ENCODE peak calls at places on chromosomes 13 and 19, in four cellular contexts. P, K, B and T are unnamed samples.

GRCh38 chr13:38223093-38223492 is 126.6 kb upstream of the UFM1 start:
- DNase-seq in P (no peak), K (peak), B (no peak), T (no peak)

GRCh38 chr13:110944121-110944967 is 29.5 kb upstream of the ANKRD10 start:
- DNase-seq in P (no peak), K (peak), B (no peak), T (peak)

GRCh38 chr13:79187917-79188699 is 217.9 kb downstream of the RBM26 start:
- DNase-seq in P (no peak), K (no peak), B (no peak), T (no peak)

GRCh38 chr19:57317503-57317902 is 2.8 kb upstream of the ZNF543 start:
- DNase-seq in P (no peak), K (no peak), B (no peak), T (peak)

GRCh38 chr13:38969187-38969586 is 21.4 kb downstream of the STOML3 start:
- DNase-seq in P (no peak), K (no peak), B (no peak), T (no peak)

GRCh38 chr13:21232196-21232595 is 55.7 kb downstream of the MRPL57 start:
- DNase-seq in P (no peak), K (no peak), B (no peak), T (no peak)

GRCh38 chr13:113584205-113584869 is at the start of gene TFDP1:
- DNase-seq in P (peak), K (peak), B (peak), T (peak)

GRCh38 chr13:113906566-113906965 is 42.7 kb upstream of the GAS6 start:
- DNase-seq in P (no peak), K (no peak), B (peak), T (no peak)

GRCh38 chr13:47680752-47681151 is 320.3 kb downstream of the SUCLA2 start:
- DNase-seq in P (no peak), K (no peak), B (no peak), T (no peak)

GRCh38 chr13:36356058-36356457 is 9.9 kb upstream of the SPART start:
- DNase-seq in P (no peak), K (peak), B (no peak), T (no peak)

GRCh38 chr13:111158136-111158805 is 43.2 kb downstream of the ARHGEF7 start:
- DNase-seq in P (no peak), K (no peak), B (no peak), T (no peak)

GRCh38 chr19:50838239-50838638 is 4.9 kb upstream of the KLK15 start:
- DNase-seq in P (peak), K (no peak), B (no peak), T (no peak)

GRCh38 chr19:46745521-46746280 is at the start of gene FKRP:
- DNase-seq in P (no peak), K (no peak), B (no peak), T (peak)

GRCh38 chr19:51749979-51750378 is 1.7 kb downstream of the FPR1 start:
- DNase-seq in P (no peak), K (no peak), B (no peak), T (no peak)

GRCh38 chr19:44141191-44142013 is at the start of gene ZNF234:
- DNase-seq in P (peak), K (peak), B (peak), T (peak)

GRCh38 chr19:39365531-39365930 is 23.3 kb downstream of the SAMD4B start:
- DNase-seq in P (no peak), K (no peak), B (no peak), T (no peak)

GRCh38 chr19:43784251-43784980 is 3.6 kb upstream of the KCNN4 start:
- DNase-seq in P (no peak), K (no peak), B (no peak), T (no peak)

GRCh38 chr13:93190006-93190405 is 36.6 kb upstream of the GPC6 start:
- DNase-seq in P (no peak), K (no peak), B (no peak), T (no peak)

GRCh38 chr13:35219021-35219420 is 257.5 kb downstream of the MAB21L1 start:
- DNase-seq in P (no peak), K (no peak), B (no peak), T (no peak)

GRCh38 chr19:3192684-3193083 is 7.0 kb downstream of the NCLN start:
- DNase-seq in P (no peak), K (no peak), B (no peak), T (no peak)

GRCh38 chr19:1104452-1105216 is 840 bp downstream of the GPX4 start:
- DNase-seq in P (no peak), K (peak), B (peak), T (peak)
- TF ChIP-seq YY1 in P (peak), K (no peak), B (no peak), T (no peak)

DNA sequence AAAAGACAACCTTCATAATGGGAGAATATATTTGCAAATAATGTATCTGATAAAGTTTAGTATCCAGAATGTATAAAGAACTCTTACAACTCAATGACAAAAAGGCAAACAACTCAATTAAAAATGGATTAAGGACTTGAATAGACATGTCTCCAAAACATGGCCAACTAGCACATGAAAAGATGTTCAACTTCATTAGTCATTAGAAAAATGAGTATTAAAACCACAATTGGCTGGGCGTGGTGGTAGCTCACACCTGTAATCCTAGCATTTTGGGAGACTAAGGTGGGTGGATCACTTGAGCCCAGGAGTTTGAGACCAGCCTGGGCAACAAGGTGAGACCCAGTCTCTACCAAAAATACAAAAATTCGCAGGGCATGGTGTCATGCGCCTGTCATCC is 18.8 kb upstream of the ZMYM5 start:
- DNase-seq in P (no peak), K (no peak), B (no peak), T (no peak)
- TF ChIP-seq TCF12 in P (no peak), K (no peak), B (no peak), T (no peak)

GRCh38 chr19:17448190-17448967 is at the start of gene TMEM221:
- DNase-seq in P (no peak), K (no peak), B (peak), T (peak)
- H2AFZ ChIP-seq in P (no peak), K (no peak), B (no peak), T (peak)

GRCh38 chr13:60397693-60398437 is 845 bp downstream of the TDRD3 start:
- DNase-seq in P (no peak), K (peak), B (no peak), T (peak)
- TF ChIP-seq YY1 in P (no peak), K (no peak), B (no peak), T (peak)

GRCh38 chr13:76168661-76169060 is 532.5 kb downstream of the LMO7 start:
- DNase-seq in P (no peak), K (no peak), B (no peak), T (no peak)

GRCh38 chr13:76161143-76161542 is 525.0 kb downstream of the LMO7 start:
- DNase-seq in P (no peak), K (no peak), B (no peak), T (no peak)

GRCh38 chr13:76164290-76164689 is 528.2 kb downstream of the LMO7 start:
- DNase-seq in P (no peak), K (no peak), B (no peak), T (no peak)
- TF ChIP-seq TCF12 in P (no peak), K (no peak), B (no peak), T (no peak)